ENCODE peak calls at places on chromosomes 6 and 20, in seven cellular contexts. U, J, E, Z, N, Q and W are unnamed samples.

GRCh38 chr6:11083491-11083890 is 10.1 kb upstream of the SMIM13 start:
- DNase-seq in U (no peak), J (peak; percentile 34), E (no peak), Z (no peak), N (no peak), Q (no peak), W (peak; percentile 36)

GRCh38 chr6:121309768-121310473 is 24.4 kb downstream of the TBC1D32 start:
- DNase-seq in U (no peak), J (peak; percentile 74), E (no peak), Z (no peak), N (no peak), Q (no peak), W (peak; percentile 77)

GRCh38 chr20:44911264-44911921 is 1.5 kb downstream of the PABPC1L start:
- DNase-seq in U (peak; percentile 70), J (peak; percentile 51), E (no peak), Z (no peak), N (peak; percentile 88), Q (peak; percentile 42), W (peak; percentile 71)

GRCh38 chr6:36245572-36246031 is 24.3 kb upstream of the PNPLA1 start:
- DNase-seq in U (no peak), J (no peak), E (no peak), Z (no peak), N (no peak), Q (no peak), W (no peak)

GRCh38 chr20:23264545-23264944 is 86.0 kb upstream of the NXT1 start:
- DNase-seq in U (no peak), J (no peak), E (no peak), Z (no peak), N (no peak), Q (no peak), W (no peak)

GRCh38 chr6:81766482-81767069 is 14.1 kb upstream of the TENT5A start:
- DNase-seq in U (no peak), J (peak; percentile 97), E (no peak), Z (no peak), N (peak; percentile 63), Q (peak; percentile 92), W (no peak)

GRCh38 chr20:53032021-53033001 is 60.2 kb downstream of the TSHZ2 start:
- DNase-seq in U (no peak), J (peak; percentile 88), E (no peak), Z (no peak), N (no peak), Q (no peak), W (peak; percentile 97)

GRCh38 chr6:136351518-136352106 is 62.0 kb upstream of the BCLAF1 start:
- DNase-seq in U (no peak), J (no peak), E (no peak), Z (no peak), N (no peak), Q (no peak), W (no peak)

GRCh38 chr6:139863356-139863755 is 488.9 kb upstream of the CITED2 start:
- DNase-seq in U (no peak), J (peak; percentile 72), E (no peak), Z (no peak), N (no peak), Q (no peak), W (no peak)

GRCh38 chr20:6705106-6705766 is 62.2 kb upstream of the BMP2 start:
- DNase-seq in U (no peak), J (no peak), E (no peak), Z (no peak), N (no peak), Q (no peak), W (no peak)

GRCh38 chr20:16588241-16588640 is 15.0 kb upstream of the KIF16B start:
- DNase-seq in U (no peak), J (no peak), E (no peak), Z (no peak), N (no peak), Q (no peak), W (no peak)

GRCh38 chr20:47319517-47320252 is 36.8 kb downstream of the ZMYND8 start:
- DNase-seq in U (no peak), J (peak; percentile 70), E (peak; percentile 58), Z (peak; percentile 35), N (no peak), Q (peak; percentile 89), W (peak; percentile 41)

GRCh38 chr6:10725046-10725445 is 2.2 kb downstream of the TMEM14C start:
- DNase-seq in U (no peak), J (no peak), E (no peak), Z (no peak), N (no peak), Q (no peak), W (no peak)

GRCh38 chr20:50041238-50041915 is 58.6 kb downstream of the SNAI1 start:
- DNase-seq in U (no peak), J (no peak), E (no peak), Z (no peak), N (no peak), Q (no peak), W (no peak)

GRCh38 chr6:148398686-148399085 is 56.0 kb downstream of the SASH1 start:
- DNase-seq in U (no peak), J (no peak), E (no peak), Z (no peak), N (no peak), Q (no peak), W (no peak)

GRCh38 chr6:25377672-25378071 is 98.5 kb downstream of the CARMIL1 start:
- DNase-seq in U (no peak), J (no peak), E (no peak), Z (no peak), N (no peak), Q (no peak), W (no peak)

GRCh38 chr6:28643017-28643740 is 117.5 kb downstream of the GPX5 start:
- DNase-seq in U (no peak), J (peak; percentile 63), E (no peak), Z (no peak), N (peak; percentile 87), Q (peak; percentile 47), W (peak; percentile 73)

GRCh38 chr20:61686081-61686936 is 379.4 kb downstream of the TAF4 start:
- DNase-seq in U (no peak), J (no peak), E (no peak), Z (no peak), N (no peak), Q (no peak), W (no peak)

GRCh38 chr6:151141685-151142084 is 98.1 kb upstream of the AKAP12 start:
- DNase-seq in U (no peak), J (no peak), E (peak; percentile 37), Z (peak; percentile 44), N (peak; percentile 5), Q (peak; percentile 61), W (peak; percentile 92)

GRCh38 chr20:1535420-1536175 is 21.9 kb downstream of the SIRPD start:
- DNase-seq in U (no peak), J (no peak), E (no peak), Z (no peak), N (no peak), Q (no peak), W (no peak)

DNA sequence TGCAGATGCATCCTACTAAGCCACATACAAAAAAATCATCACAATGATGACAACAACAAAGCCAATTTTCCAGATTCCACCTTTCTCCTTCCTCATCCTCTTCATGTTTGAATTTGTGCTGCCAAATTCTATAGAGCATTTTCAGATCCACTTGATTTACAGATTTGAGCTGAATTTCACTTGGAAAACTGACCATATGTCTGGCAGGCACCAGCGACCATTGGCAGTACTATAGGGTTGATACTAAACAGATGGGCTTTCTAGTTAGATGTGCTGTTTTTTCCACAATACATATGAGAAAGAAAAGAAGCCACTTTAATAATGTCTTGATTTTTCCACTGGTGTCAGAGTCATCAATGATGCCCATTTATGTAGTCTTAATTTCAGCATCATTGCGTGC is 127.0 kb downstream of the PHACTR3 start:
- DNase-seq in U (no peak), J (no peak), E (no peak), Z (no peak), N (no peak), Q (no peak), W (no peak)
- H3K4me1 ChIP-seq in U (no peaks in the 10 kb centered on the region), J (no peaks in the 10 kb centered on the region), E (peaks cover 2% of the 10 kb centered on the region), Z (no peaks in the 10 kb centered on the region), N (no peaks in the 10 kb centered on the region), Q (no peaks in the 10 kb centered on the region), W (no peaks in the 10 kb centered on the region)

DNA sequence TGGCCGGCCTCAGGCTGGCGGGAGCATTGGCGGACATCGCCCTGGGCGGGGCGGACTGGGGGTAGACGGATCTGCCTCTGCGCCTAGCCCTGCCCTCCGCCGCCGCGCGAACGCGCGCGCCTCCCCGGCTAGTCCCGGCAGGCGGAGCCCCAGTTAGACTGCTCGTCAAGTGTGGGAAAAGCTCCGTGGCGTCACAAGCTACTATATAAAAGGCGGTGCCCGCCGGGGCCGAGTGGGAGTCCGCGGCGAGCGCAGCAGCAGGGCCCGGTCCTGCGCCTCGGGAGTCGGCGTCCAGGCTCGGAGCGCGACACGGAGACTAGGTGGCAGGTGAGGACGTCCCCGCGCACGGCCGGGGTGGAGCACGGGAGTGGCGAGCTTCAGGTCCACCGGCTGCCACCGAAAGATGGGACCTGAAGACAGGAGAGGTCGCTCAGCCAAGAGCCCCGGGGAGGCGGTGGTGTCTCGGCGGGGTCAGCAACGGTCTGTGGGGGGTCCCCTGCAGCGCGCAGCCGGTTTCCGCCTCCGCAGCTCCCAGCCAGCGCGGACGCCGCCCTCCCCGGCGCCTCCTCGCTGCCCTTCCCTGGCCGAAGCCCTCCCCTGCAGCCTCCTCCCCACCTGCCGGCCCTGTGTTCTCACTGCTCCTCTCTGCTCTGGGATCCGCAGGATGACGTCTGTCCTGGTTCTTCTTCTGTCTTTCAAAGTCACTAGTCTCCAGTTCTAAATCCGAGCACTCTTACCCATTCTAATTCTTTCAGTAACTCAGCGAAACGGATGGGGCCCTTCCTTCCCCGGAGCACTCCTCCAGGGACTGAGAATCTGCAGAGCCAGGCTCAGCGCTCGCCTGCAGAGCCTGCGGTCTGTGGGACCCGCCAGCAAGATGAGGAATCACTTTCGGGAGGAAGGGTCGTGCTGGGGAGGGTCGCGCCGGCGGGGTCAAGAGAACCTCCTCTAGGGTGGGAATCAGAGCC is 4.3 kb upstream of the RIPK1 start:
- DNase-seq in U (peak; percentile 62), J (peak; percentile 93), E (peak; percentile 84), Z (peak; percentile 98), N (peak; percentile 87), Q (peak; percentile 21), W (peak; percentile 92)
- H3K27ac ChIP-seq in U (no peak overlapping the region), J (peak overlapping the region; percentile 67), E (no peak overlapping the region), Z (peak overlapping the region; percentile 95), N (peak overlapping the region; percentile 89), Q (no peak overlapping the region), W (peak overlapping the region; percentile 57)

DNA sequence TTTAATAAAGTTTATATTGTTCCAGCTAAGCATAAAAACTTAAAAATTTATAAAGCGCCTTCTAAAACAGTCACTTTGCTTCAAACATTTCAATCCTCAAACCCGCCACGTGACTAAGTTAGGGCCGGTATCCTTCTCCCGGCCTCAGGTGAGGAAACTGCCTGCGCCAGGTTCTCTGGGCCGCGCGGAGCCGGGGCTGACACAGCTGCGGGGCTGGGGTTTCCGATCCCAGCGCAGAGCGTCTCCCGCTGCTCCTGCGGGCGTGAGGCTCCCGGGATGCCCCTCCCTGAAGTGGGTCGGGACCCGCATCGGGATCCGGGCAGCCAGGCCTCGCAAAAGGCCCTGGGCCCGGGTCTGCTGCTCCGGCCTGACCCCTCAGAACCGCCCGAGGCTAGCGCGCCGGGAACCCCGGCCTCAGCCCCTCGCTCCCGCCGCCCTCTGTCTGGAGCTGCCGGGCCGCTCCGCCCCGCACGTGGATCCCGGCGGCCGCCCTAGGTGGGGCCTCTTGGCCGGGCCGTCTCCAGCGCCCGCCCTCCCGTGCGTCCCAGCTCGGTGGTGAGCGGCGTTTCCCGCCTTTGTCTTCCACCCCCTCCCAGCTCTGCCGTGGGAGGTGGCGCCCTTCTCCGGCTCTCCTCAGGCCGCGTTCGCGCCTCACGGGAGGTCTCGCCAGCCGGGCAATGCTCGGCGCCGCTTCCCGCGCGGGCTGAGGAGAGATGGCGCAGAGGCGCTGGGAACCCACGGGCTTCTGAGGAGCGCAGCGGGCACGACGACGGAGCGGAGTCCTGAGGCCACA is 267.9 kb downstream of the DLL1 start:
- DNase-seq in U (no peak), J (no peak), E (no peak), Z (no peak), N (no peak), Q (no peak), W (no peak)
- H3K4me3 ChIP-seq in U (no peak overlapping the region), J (no peak overlapping the region), E (no peak overlapping the region), Z (peak overlapping the region; percentile 20), N (no peak overlapping the region), Q (no peak overlapping the region), W (no peak overlapping the region)

GRCh38 chr6:105482227-105482839 is 79.5 kb upstream of the PREP start:
- DNase-seq in U (no peak), J (peak; percentile 76), E (peak; percentile 32), Z (peak; percentile 71), N (no peak), Q (peak; percentile 63), W (peak; percentile 90)
- H3K4me1 ChIP-seq in U (peaks cover 2% of the 10 kb centered on the region), J (peaks cover 11% of the 10 kb centered on the region), E (no peaks in the 10 kb centered on the region), Z (no peaks in the 10 kb centered on the region), N (peaks cover 42% of the 10 kb centered on the region), Q (peaks cover 5% of the 10 kb centered on the region), W (peaks cover 14% of the 10 kb centered on the region)